ENCODE peak calls at places on chromosomes 1 and 21, in nine cellular contexts. F is ovary, P is IMR-90, L is stomach, Y is osteocyte, W is heart right ventricle, D is GM06990, T is sigmoid colon, N is lower lobe of right lung. J is an unnamed sample.
A peak's percentile ranks its signal among the peaks of the same experiment; 100 is the strongest.

GRCh38 chr1:9289724-9290493 is 2.8 kb upstream of the SPSB1 start:
- DNase-seq in T (peak; percentile 89), N (no peak), F (no peak), W (no peak), L (no peak), P (peak; percentile 95), D (no peak), Y (no peak), J (no peak)

GRCh38 chr1:8062861-8063260 is 36.8 kb upstream of the ERRFI1 start:
- DNase-seq in D (no peak), Y (no peak), P (no peak), W (no peak), L (no peak), F (no peak), N (no peak), T (no peak), J (no peak)

GRCh38 chr1:210394281-210394798 is 65.6 kb downstream of the HHAT start:
- DNase-seq in F (no peak), P (peak; percentile 27), L (no peak), T (no peak), W (peak; percentile 21), Y (no peak), N (no peak), D (no peak), J (no peak)

GRCh38 chr1:193068013-193068412 is 8.6 kb downstream of the RO60 start:
- DNase-seq in W (no peak), F (no peak), N (no peak), T (no peak), D (no peak), Y (no peak), P (no peak), L (no peak), J (no peak)

GRCh38 chr1:51559064-51559500 is 40.0 kb upstream of the EPS15 start:
- DNase-seq in Y (no peak), T (no peak), W (no peak), D (no peak), N (no peak), P (no peak), L (no peak), F (no peak), J (no peak)

GRCh38 chr21:42525228-42525604 is 11.6 kb downstream of the SLC37A1 start:
- DNase-seq in L (no peak), T (peak; percentile 69), Y (no peak), D (no peak), W (no peak), P (peak; percentile 15), F (peak; percentile 61), N (no peak), J (no peak)

GRCh38 chr1:55974714-55975441 is 604.5 kb downstream of the PLPP3 start:
- DNase-seq in P (peak; percentile 76), Y (no peak), T (no peak), N (no peak), D (no peak), L (no peak), F (no peak), W (no peak), J (no peak)

GRCh38 chr1:152047954-152048640 is 11.3 kb upstream of the S100A11 start:
- DNase-seq in W (peak; percentile 91), N (peak; percentile 95), T (peak; percentile 96), F (peak; percentile 80), Y (peak; percentile 97), P (peak; percentile 99), L (peak; percentile 88), D (peak; percentile 87), J (peak; percentile 63)

GRCh38 chr1:1390675-1391074 is 8.5 kb downstream of the CCNL2 start:
- DNase-seq in L (no peak), Y (no peak), P (no peak), D (no peak), F (no peak), W (no peak), N (peak; percentile 22), T (no peak), J (no peak)

GRCh38 chr1:41495171-41495948 is 10.9 kb upstream of the EDN2 start:
- DNase-seq in P (peak; percentile 21), T (no peak), Y (no peak), L (no peak), F (no peak), N (peak; percentile 42), D (no peak), W (no peak), J (no peak)

GRCh38 chr1:245008761-245009160 is 144.4 kb upstream of the HNRNPU start:
- DNase-seq in F (no peak), N (no peak), P (no peak), T (no peak), D (no peak), W (no peak), L (no peak), Y (no peak), J (no peak)

GRCh38 chr1:20174937-20175666 is 10.8 kb upstream of the UBXN10 start:
- DNase-seq in D (no peak), F (no peak), N (no peak), P (no peak), T (no peak), L (no peak), W (no peak), Y (no peak), J (no peak)

GRCh38 chr1:239676522-239677273 is 290.3 kb downstream of the CHRM3 start:
- DNase-seq in Y (no peak), W (no peak), T (no peak), P (no peak), N (no peak), D (no peak), F (no peak), L (no peak), J (no peak)

GRCh38 chr1:147598631-147599361 is 57.5 kb downstream of the BCL9 start:
- DNase-seq in F (peak; percentile 77), T (peak; percentile 83), L (peak; percentile 29), W (no peak), P (peak; percentile 15), N (peak; percentile 66), Y (no peak), D (no peak), J (peak; percentile 68)

GRCh38 chr1:167439301-167439988 is 78.9 kb downstream of the CD247 start:
- DNase-seq in W (no peak), Y (peak; percentile 71), D (peak; percentile 59), L (no peak), P (peak; percentile 28), F (no peak), T (no peak), N (no peak), J (peak; percentile 67)

GRCh38 chr1:21939650-21940374 is 2.7 kb upstream of the HSPG2 start:
- DNase-seq in L (peak; percentile 86), W (peak; percentile 91), D (no peak), N (peak; percentile 80), Y (peak; percentile 93), F (peak; percentile 88), P (peak; percentile 98), T (peak; percentile 96), J (peak; percentile 69)
- TF ChIP-seq CTCF in L (peak; percentile 33), W (peak; percentile 46), D (no peak), N (peak; percentile 48), Y (peak; percentile 67), F (peak; percentile 43), P (peak; percentile 70), T (no peak), J (peak; percentile 25)

GRCh38 chr1:114295321-114295720 is 141.7 kb upstream of the SYT6 start:
- DNase-seq in N (no peak), D (no peak), T (no peak), F (no peak), P (no peak), Y (no peak), W (no peak), L (no peak), J (no peak)

GRCh38 chr1:114296413-114296812 is 142.7 kb upstream of the SYT6 start:
- DNase-seq in L (no peak), W (no peak), Y (no peak), F (no peak), P (no peak), T (no peak), D (no peak), N (no peak), J (no peak)

GRCh38 chr1:114298059-114298458 is 144.4 kb upstream of the SYT6 start:
- DNase-seq in D (no peak), Y (no peak), F (no peak), P (no peak), N (no peak), T (no peak), W (no peak), L (no peak), J (no peak)

GRCh38 chr1:114299331-114300005 is 145.8 kb upstream of the SYT6 start:
- DNase-seq in L (no peak), P (peak; percentile 11), F (peak; percentile 78), T (no peak), N (no peak), W (no peak), Y (no peak), D (no peak), J (no peak)
- TF ChIP-seq CTCF in L (no peak), P (no peak), F (no peak), T (no peak), N (no peak), W (no peak), Y (no peak), D (no peak), J (no peak)

GRCh38 chr1:94600556-94600955 is 59.0 kb upstream of the F3 start:
- DNase-seq in T (no peak), P (no peak), L (no peak), F (no peak), D (no peak), Y (no peak), N (no peak), W (no peak), J (no peak)

GRCh38 chr1:94596260-94596659 is 54.7 kb upstream of the F3 start:
- DNase-seq in P (no peak), T (no peak), L (no peak), Y (no peak), D (no peak), N (no peak), F (no peak), W (no peak), J (no peak)

GRCh38 chr1:94597701-94598100 is 56.1 kb upstream of the F3 start:
- DNase-seq in T (no peak), P (peak; percentile 78), D (no peak), L (no peak), W (no peak), F (no peak), Y (no peak), N (no peak), J (no peak)

GRCh38 chr1:94602312-94602711 is 60.8 kb upstream of the F3 start:
- DNase-seq in D (no peak), P (peak; percentile 82), Y (no peak), T (no peak), N (peak; percentile 52), F (no peak), W (no peak), L (peak; percentile 45), J (no peak)

GRCh38 chr1:94599090-94599813 is 57.7 kb upstream of the F3 start:
- DNase-seq in D (no peak), F (peak; percentile 37), Y (peak; percentile 69), P (peak; percentile 51), N (no peak), L (peak; percentile 62), W (peak; percentile 34), T (no peak), J (no peak)
- TF ChIP-seq CTCF in D (no peak), F (no peak), Y (peak; percentile 58), P (peak; percentile 54), N (peak; percentile 47), L (peak; percentile 84), W (peak; percentile 11), T (peak; percentile 20), J (no peak)

DNA sequence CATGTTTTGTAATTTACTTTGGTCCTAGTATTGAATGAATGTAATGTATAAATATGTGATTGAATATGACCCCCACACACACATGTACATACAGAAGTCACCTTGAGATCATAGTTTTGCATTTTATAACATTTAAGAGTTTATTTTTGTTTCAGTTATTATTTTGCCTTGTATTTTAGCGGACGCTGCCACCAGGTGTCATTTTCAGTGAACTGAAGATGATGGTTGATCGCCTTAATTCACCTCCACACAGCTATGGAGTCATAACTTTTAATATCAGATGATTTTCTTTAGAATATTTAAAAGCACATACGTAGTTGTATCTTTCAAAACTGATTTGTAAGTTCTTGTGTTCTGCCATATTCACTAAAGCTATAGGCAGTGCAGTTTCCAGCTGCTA is 130.4 kb downstream of the DYRK1A start:
- DNase-seq in D (no peak), P (no peak), W (no peak), N (no peak), L (no peak), F (no peak), T (no peak), Y (no peak), J (no peak)
- TF ChIP-seq CTCF in D (peak; percentile 9), P (peak; percentile 23), W (no peak), N (peak; percentile 22), L (no peak), F (no peak), T (no peak), Y (peak; percentile 52), J (no peak)